ENCODE peak calls at places on chromosomes 4 and X, in ten cellular contexts. One of them, this sample, is unnamed.
A peak's percentile ranks its signal among the peaks of the same experiment; 100 is the strongest.

GRCh38 chr4:152209772-152210493 is 326.0 kb downstream of the FBXW7 start:
- DNase-seq in mucosa of descending colon: no peak
- DNase-seq in cardiac muscle cell: no peak
- DNase-seq in HCT116: no peak
- DNase-seq in psoas muscle: no peak
- DNase-seq in upper lobe of left lung: no peak
- DNase-seq in CD8-positive, alpha-beta T cell: no peak
- DNase-seq in endodermal cell: no peak
- DNase-seq in esophagus muscularis mucosa: no peak
- DNase-seq in mammary epithelial cell: no peak
- DNase-seq in this sample: no peak

GRCh38 chrX:22325091-22325490 is 52.4 kb downstream of the CBLL2 start:
- DNase-seq in mucosa of descending colon: no peak
- DNase-seq in cardiac muscle cell: peak; percentile 32
- DNase-seq in HCT116: no peak
- DNase-seq in psoas muscle: no peak
- DNase-seq in upper lobe of left lung: no peak
- DNase-seq in CD8-positive, alpha-beta T cell: no peak
- DNase-seq in endodermal cell: no peak
- DNase-seq in esophagus muscularis mucosa: no peak
- DNase-seq in mammary epithelial cell: no peak
- DNase-seq in this sample: no peak

GRCh38 chrX:46485897-46486296 is 59.3 kb downstream of the ZNF674 start:
- DNase-seq in mucosa of descending colon: no peak
- DNase-seq in cardiac muscle cell: no peak
- DNase-seq in HCT116: no peak
- DNase-seq in psoas muscle: no peak
- DNase-seq in upper lobe of left lung: no peak
- DNase-seq in CD8-positive, alpha-beta T cell: no peak
- DNase-seq in endodermal cell: peak; percentile 42
- DNase-seq in esophagus muscularis mucosa: no peak
- DNase-seq in mammary epithelial cell: no peak
- DNase-seq in this sample: no peak

GRCh38 chr4:173531085-173531965 is 1.3 kb upstream of the HAND2 start:
- DNase-seq in mucosa of descending colon: peak; percentile 44
- DNase-seq in cardiac muscle cell: peak; percentile 53
- DNase-seq in HCT116: no peak
- DNase-seq in psoas muscle: no peak
- DNase-seq in upper lobe of left lung: no peak
- DNase-seq in CD8-positive, alpha-beta T cell: peak; percentile 46
- DNase-seq in endodermal cell: peak; percentile 73
- DNase-seq in esophagus muscularis mucosa: no peak
- DNase-seq in mammary epithelial cell: no peak
- DNase-seq in this sample: no peak

GRCh38 chr4:185565696-185566095 is 30.4 kb upstream of the PDLIM3 start:
- DNase-seq in mucosa of descending colon: no peak
- DNase-seq in cardiac muscle cell: no peak
- DNase-seq in HCT116: no peak
- DNase-seq in psoas muscle: no peak
- DNase-seq in upper lobe of left lung: no peak
- DNase-seq in CD8-positive, alpha-beta T cell: no peak
- DNase-seq in endodermal cell: no peak
- DNase-seq in esophagus muscularis mucosa: peak; percentile 70
- DNase-seq in mammary epithelial cell: no peak
- DNase-seq in this sample: no peak

GRCh38 chr4:8410066-8410600 is 30.4 kb downstream of the ACOX3 start:
- DNase-seq in mucosa of descending colon: no peak
- DNase-seq in cardiac muscle cell: no peak
- DNase-seq in HCT116: no peak
- DNase-seq in psoas muscle: no peak
- DNase-seq in upper lobe of left lung: no peak
- DNase-seq in CD8-positive, alpha-beta T cell: no peak
- DNase-seq in endodermal cell: no peak
- DNase-seq in esophagus muscularis mucosa: no peak
- DNase-seq in mammary epithelial cell: no peak
- DNase-seq in this sample: no peak

GRCh38 chr4:61501812-61502211 is 301.7 kb downstream of the ADGRL3 start:
- DNase-seq in mucosa of descending colon: no peak
- DNase-seq in cardiac muscle cell: no peak
- DNase-seq in HCT116: no peak
- DNase-seq in psoas muscle: no peak
- DNase-seq in upper lobe of left lung: no peak
- DNase-seq in CD8-positive, alpha-beta T cell: no peak
- DNase-seq in endodermal cell: no peak
- DNase-seq in esophagus muscularis mucosa: no peak
- DNase-seq in mammary epithelial cell: no peak
- DNase-seq in this sample: no peak

GRCh38 chrX:102154900-102155805 is 624 bp downstream of the BEX5 start:
- DNase-seq in mucosa of descending colon: peak; percentile 48
- DNase-seq in cardiac muscle cell: peak; percentile 6
- DNase-seq in HCT116: no peak
- DNase-seq in psoas muscle: no peak
- DNase-seq in upper lobe of left lung: peak; percentile 21
- DNase-seq in CD8-positive, alpha-beta T cell: no peak
- DNase-seq in endodermal cell: no peak
- DNase-seq in esophagus muscularis mucosa: no peak
- DNase-seq in mammary epithelial cell: no peak
- DNase-seq in this sample: no peak

GRCh38 chr4:152729466-152729865 is 49.7 kb upstream of the TMEM154 start:
- DNase-seq in mucosa of descending colon: no peak
- DNase-seq in cardiac muscle cell: no peak
- DNase-seq in HCT116: no peak
- DNase-seq in psoas muscle: no peak
- DNase-seq in upper lobe of left lung: no peak
- DNase-seq in CD8-positive, alpha-beta T cell: no peak
- DNase-seq in endodermal cell: no peak
- DNase-seq in esophagus muscularis mucosa: no peak
- DNase-seq in mammary epithelial cell: peak; percentile 87
- DNase-seq in this sample: peak; percentile 68

DNA sequence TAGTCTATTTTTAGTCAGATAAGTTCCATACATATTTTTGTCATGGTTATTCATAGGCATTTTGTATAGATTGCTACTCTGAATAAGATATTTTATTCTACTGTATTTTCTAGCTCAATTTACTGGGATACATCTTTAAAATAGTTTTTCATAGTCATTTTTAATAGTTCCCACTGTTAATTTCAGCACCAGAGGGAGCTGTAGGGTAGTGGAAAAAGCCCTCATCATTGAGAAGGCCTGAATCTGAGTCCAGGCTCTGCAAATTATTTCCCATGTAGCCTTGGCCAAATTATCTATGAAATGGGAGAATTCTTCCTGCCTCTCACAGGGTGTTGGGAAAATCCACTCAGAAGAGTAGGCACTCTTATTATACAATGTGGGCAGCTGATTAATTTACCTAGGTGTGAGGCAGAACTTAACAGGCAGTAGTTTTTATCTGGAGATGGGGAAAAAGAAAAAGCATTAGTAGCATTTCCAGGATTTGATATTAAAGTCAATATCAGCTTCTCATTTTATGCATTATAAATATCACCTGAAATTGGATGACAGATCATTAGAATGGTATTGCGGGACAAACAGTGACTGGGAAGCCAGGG is 102.9 kb upstream of the PAQR3 start:
- DNase-seq in mucosa of descending colon: no peak
- DNase-seq in cardiac muscle cell: peak; percentile 72
- DNase-seq in HCT116: peak; percentile 13
- DNase-seq in psoas muscle: no peak
- DNase-seq in upper lobe of left lung: no peak
- DNase-seq in CD8-positive, alpha-beta T cell: no peak
- DNase-seq in endodermal cell: no peak
- DNase-seq in esophagus muscularis mucosa: no peak
- DNase-seq in mammary epithelial cell: peak; percentile 2
- DNase-seq in this sample: no peak
- TF ChIP-seq CTCF in mucosa of descending colon: no peak
- TF ChIP-seq CTCF in cardiac muscle cell: peak; percentile 58
- TF ChIP-seq CTCF in HCT116: peak; percentile 65
- TF ChIP-seq CTCF in psoas muscle: peak; percentile 54
- TF ChIP-seq CTCF in upper lobe of left lung: peak; percentile 45
- TF ChIP-seq CTCF in CD8-positive, alpha-beta T cell: no peak
- TF ChIP-seq CTCF in endodermal cell: peak; percentile 80
- TF ChIP-seq CTCF in esophagus muscularis mucosa: peak; percentile 65
- TF ChIP-seq CTCF in mammary epithelial cell: peak; percentile 44
- TF ChIP-seq CTCF in this sample: peak; percentile 70

GRCh38 chr4:98605216-98605615 is 53.2 kb downstream of the TSPAN5 start:
- DNase-seq in mucosa of descending colon: no peak
- DNase-seq in cardiac muscle cell: no peak
- DNase-seq in HCT116: no peak
- DNase-seq in psoas muscle: no peak
- DNase-seq in upper lobe of left lung: no peak
- DNase-seq in CD8-positive, alpha-beta T cell: no peak
- DNase-seq in endodermal cell: no peak
- DNase-seq in esophagus muscularis mucosa: no peak
- DNase-seq in mammary epithelial cell: no peak
- DNase-seq in this sample: no peak

GRCh38 chr4:98610926-98611325 is 47.5 kb downstream of the TSPAN5 start:
- DNase-seq in mucosa of descending colon: no peak
- DNase-seq in cardiac muscle cell: no peak
- DNase-seq in HCT116: no peak
- DNase-seq in psoas muscle: no peak
- DNase-seq in upper lobe of left lung: no peak
- DNase-seq in CD8-positive, alpha-beta T cell: no peak
- DNase-seq in endodermal cell: no peak
- DNase-seq in esophagus muscularis mucosa: no peak
- DNase-seq in mammary epithelial cell: no peak
- DNase-seq in this sample: no peak

GRCh38 chr4:98606879-98607278 is 51.5 kb downstream of the TSPAN5 start:
- DNase-seq in mucosa of descending colon: no peak
- DNase-seq in cardiac muscle cell: no peak
- DNase-seq in HCT116: no peak
- DNase-seq in psoas muscle: no peak
- DNase-seq in upper lobe of left lung: no peak
- DNase-seq in CD8-positive, alpha-beta T cell: no peak
- DNase-seq in endodermal cell: peak; percentile 57
- DNase-seq in esophagus muscularis mucosa: no peak
- DNase-seq in mammary epithelial cell: no peak
- DNase-seq in this sample: no peak

GRCh38 chr4:98609946-98610345 is 48.5 kb downstream of the TSPAN5 start:
- DNase-seq in mucosa of descending colon: no peak
- DNase-seq in cardiac muscle cell: no peak
- DNase-seq in HCT116: no peak
- DNase-seq in psoas muscle: no peak
- DNase-seq in upper lobe of left lung: no peak
- DNase-seq in CD8-positive, alpha-beta T cell: no peak
- DNase-seq in endodermal cell: no peak
- DNase-seq in esophagus muscularis mucosa: no peak
- DNase-seq in mammary epithelial cell: no peak
- DNase-seq in this sample: no peak

GRCh38 chr4:98608343-98608742 is 50.1 kb downstream of the TSPAN5 start:
- DNase-seq in mucosa of descending colon: no peak
- DNase-seq in cardiac muscle cell: no peak
- DNase-seq in HCT116: no peak
- DNase-seq in psoas muscle: no peak
- DNase-seq in upper lobe of left lung: no peak
- DNase-seq in CD8-positive, alpha-beta T cell: no peak
- DNase-seq in endodermal cell: peak; percentile 56
- DNase-seq in esophagus muscularis mucosa: no peak
- DNase-seq in mammary epithelial cell: no peak
- DNase-seq in this sample: no peak
- H3K4me1 ChIP-seq in mucosa of descending colon: no peaks in the 10 kb centered on the region
- H3K4me1 ChIP-seq in cardiac muscle cell: peaks cover 32% of the 10 kb centered on the region
- H3K4me1 ChIP-seq in HCT116: peaks cover 34% of the 10 kb centered on the region
- H3K4me1 ChIP-seq in psoas muscle: no peaks in the 10 kb centered on the region
- H3K4me1 ChIP-seq in upper lobe of left lung: no peaks in the 10 kb centered on the region
- H3K4me1 ChIP-seq in CD8-positive, alpha-beta T cell: peaks cover 10% of the 10 kb centered on the region
- H3K4me1 ChIP-seq in endodermal cell: peaks cover 3% of the 10 kb centered on the region
- H3K4me1 ChIP-seq in esophagus muscularis mucosa: no peaks in the 10 kb centered on the region
- H3K4me1 ChIP-seq in mammary epithelial cell: peaks cover 8% of the 10 kb centered on the region
- H3K4me1 ChIP-seq in this sample: no peaks in the 10 kb centered on the region

GRCh38 chrX:28177202-28177601 is 196.0 kb upstream of the DCAF8L1 start:
- DNase-seq in mucosa of descending colon: no peak
- DNase-seq in cardiac muscle cell: peak; percentile 74
- DNase-seq in HCT116: peak; percentile 38
- DNase-seq in psoas muscle: no peak
- DNase-seq in upper lobe of left lung: no peak
- DNase-seq in CD8-positive, alpha-beta T cell: no peak
- DNase-seq in endodermal cell: peak; percentile 83
- DNase-seq in esophagus muscularis mucosa: no peak
- DNase-seq in mammary epithelial cell: peak; percentile 23
- DNase-seq in this sample: no peak
- TF ChIP-seq CTCF in mucosa of descending colon: no peak
- TF ChIP-seq CTCF in cardiac muscle cell: peak; percentile 18
- TF ChIP-seq CTCF in HCT116: peak; percentile 65
- TF ChIP-seq CTCF in psoas muscle: peak; percentile 10
- TF ChIP-seq CTCF in upper lobe of left lung: no peak
- TF ChIP-seq CTCF in CD8-positive, alpha-beta T cell: no peak
- TF ChIP-seq CTCF in endodermal cell: peak; percentile 96
- TF ChIP-seq CTCF in esophagus muscularis mucosa: no peak
- TF ChIP-seq CTCF in mammary epithelial cell: peak; percentile 57
- TF ChIP-seq CTCF in this sample: peak; percentile 51

GRCh38 chr4:15778742-15779231 is 659 bp downstream of the CD38 start:
- DNase-seq in mucosa of descending colon: peak; percentile 58
- DNase-seq in cardiac muscle cell: peak; percentile 28
- DNase-seq in HCT116: no peak
- DNase-seq in psoas muscle: peak; percentile 62
- DNase-seq in upper lobe of left lung: peak; percentile 76
- DNase-seq in CD8-positive, alpha-beta T cell: peak; percentile 62
- DNase-seq in endodermal cell: no peak
- DNase-seq in esophagus muscularis mucosa: no peak
- DNase-seq in mammary epithelial cell: no peak
- DNase-seq in this sample: no peak

GRCh38 chr4:15778191-15778741 is at the start of gene CD38:
- DNase-seq in mucosa of descending colon: peak; percentile 69
- DNase-seq in cardiac muscle cell: peak; percentile 29
- DNase-seq in HCT116: no peak
- DNase-seq in psoas muscle: peak; percentile 33
- DNase-seq in upper lobe of left lung: peak; percentile 48
- DNase-seq in CD8-positive, alpha-beta T cell: no peak
- DNase-seq in endodermal cell: peak; percentile 78
- DNase-seq in esophagus muscularis mucosa: no peak
- DNase-seq in mammary epithelial cell: no peak
- DNase-seq in this sample: no peak

GRCh38 chr4:15779789-15780188 is 1.7 kb downstream of the CD38 start:
- DNase-seq in mucosa of descending colon: no peak
- DNase-seq in cardiac muscle cell: no peak
- DNase-seq in HCT116: no peak
- DNase-seq in psoas muscle: no peak
- DNase-seq in upper lobe of left lung: no peak
- DNase-seq in CD8-positive, alpha-beta T cell: no peak
- DNase-seq in endodermal cell: no peak
- DNase-seq in esophagus muscularis mucosa: no peak
- DNase-seq in mammary epithelial cell: peak; percentile 6
- DNase-seq in this sample: no peak

GRCh38 chr4:15777697-15778096 is 431 bp upstream of the CD38 start:
- DNase-seq in mucosa of descending colon: no peak
- DNase-seq in cardiac muscle cell: no peak
- DNase-seq in HCT116: no peak
- DNase-seq in psoas muscle: no peak
- DNase-seq in upper lobe of left lung: no peak
- DNase-seq in CD8-positive, alpha-beta T cell: no peak
- DNase-seq in endodermal cell: no peak
- DNase-seq in esophagus muscularis mucosa: no peak
- DNase-seq in mammary epithelial cell: no peak
- DNase-seq in this sample: no peak

DNA sequence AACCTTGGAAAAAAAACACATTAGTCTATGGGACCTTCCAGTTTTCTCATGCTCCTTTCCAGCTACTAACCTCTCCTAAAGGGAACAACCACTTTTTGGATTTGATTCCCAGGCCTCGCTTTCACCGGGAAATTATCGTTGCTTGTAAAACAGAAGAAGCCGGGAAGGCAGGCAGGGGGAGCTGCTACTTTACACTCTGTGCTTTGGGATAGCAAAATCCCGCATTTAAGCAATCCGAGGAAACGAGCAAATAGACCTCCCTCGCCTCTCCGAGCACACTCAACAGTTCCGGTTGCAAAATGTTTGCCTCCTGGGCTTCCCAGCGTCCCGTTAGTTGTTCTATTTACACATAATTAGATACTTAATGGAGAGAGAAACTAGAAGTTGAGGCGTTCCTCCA is 1.2 kb downstream of the CD38 start:
- DNase-seq in mucosa of descending colon: no peak
- DNase-seq in cardiac muscle cell: peak; percentile 64
- DNase-seq in HCT116: no peak
- DNase-seq in psoas muscle: peak; percentile 43
- DNase-seq in upper lobe of left lung: peak; percentile 81
- DNase-seq in CD8-positive, alpha-beta T cell: no peak
- DNase-seq in endodermal cell: peak; percentile 75
- DNase-seq in esophagus muscularis mucosa: no peak
- DNase-seq in mammary epithelial cell: peak; percentile 62
- DNase-seq in this sample: no peak
- H3K4me1 ChIP-seq in mucosa of descending colon: peaks cover 10% of the 10 kb centered on the region
- H3K4me1 ChIP-seq in cardiac muscle cell: no peaks in the 10 kb centered on the region
- H3K4me1 ChIP-seq in HCT116: no peaks in the 10 kb centered on the region
- H3K4me1 ChIP-seq in psoas muscle: peaks cover 20% of the 10 kb centered on the region
- H3K4me1 ChIP-seq in upper lobe of left lung: peaks cover 8% of the 10 kb centered on the region
- H3K4me1 ChIP-seq in CD8-positive, alpha-beta T cell: peaks cover 29% of the 10 kb centered on the region
- H3K4me1 ChIP-seq in endodermal cell: no peaks in the 10 kb centered on the region
- H3K4me1 ChIP-seq in esophagus muscularis mucosa: peaks cover 9% of the 10 kb centered on the region
- H3K4me1 ChIP-seq in mammary epithelial cell: peaks cover 15% of the 10 kb centered on the region
- H3K4me1 ChIP-seq in this sample: no peaks in the 10 kb centered on the region

This sample was measured in foreskin keratinocyte.